ENCODE peak calls at places on chromosomes 4 and X, in ten cellular contexts. One of them, this sample, is unnamed.
A peak's percentile ranks its signal among the peaks of the same experiment; 100 is the strongest.

GRCh38 chrX:132622130-132622529 is 133.3 kb upstream of the MBNL3 start:
- DNase-seq in breast epithelium: no peak
- DNase-seq in gastrocnemius medialis: no peak
- DNase-seq in adrenal gland: peak; percentile 18
- DNase-seq in HCT116: peak; percentile 8
- DNase-seq in stomach: no peak
- DNase-seq in endothelial cell of umbilical vein: peak; percentile 37
- DNase-seq in heart left ventricle: no peak
- DNase-seq in A549: no peak
- DNase-seq in transverse colon: no peak
- DNase-seq in this sample: no peak

GRCh38 chrX:13219990-13220764 is 99.7 kb downstream of the ATXN3L start:
- DNase-seq in breast epithelium: no peak
- DNase-seq in gastrocnemius medialis: no peak
- DNase-seq in adrenal gland: no peak
- DNase-seq in HCT116: no peak
- DNase-seq in stomach: no peak
- DNase-seq in endothelial cell of umbilical vein: no peak
- DNase-seq in heart left ventricle: no peak
- DNase-seq in A549: no peak
- DNase-seq in transverse colon: no peak
- DNase-seq in this sample: no peak

GRCh38 chr4:121977251-121978168 is 25.6 kb upstream of the TRPC3 start:
- DNase-seq in breast epithelium: no peak
- DNase-seq in gastrocnemius medialis: no peak
- DNase-seq in adrenal gland: no peak
- DNase-seq in HCT116: no peak
- DNase-seq in stomach: no peak
- DNase-seq in endothelial cell of umbilical vein: no peak
- DNase-seq in heart left ventricle: no peak
- DNase-seq in A549: no peak
- DNase-seq in transverse colon: no peak
- DNase-seq in this sample: no peak

GRCh38 chr4:166538491-166539005 is 665.5 kb downstream of the TLL1 start:
- DNase-seq in breast epithelium: no peak
- DNase-seq in gastrocnemius medialis: no peak
- DNase-seq in adrenal gland: no peak
- DNase-seq in HCT116: no peak
- DNase-seq in stomach: no peak
- DNase-seq in endothelial cell of umbilical vein: no peak
- DNase-seq in heart left ventricle: no peak
- DNase-seq in A549: no peak
- DNase-seq in transverse colon: no peak
- DNase-seq in this sample: no peak

GRCh38 chrX:8913665-8914409 is 112.7 kb upstream of the FAM9A start:
- DNase-seq in breast epithelium: no peak
- DNase-seq in gastrocnemius medialis: peak; percentile 14
- DNase-seq in adrenal gland: peak; percentile 37
- DNase-seq in HCT116: no peak
- DNase-seq in stomach: no peak
- DNase-seq in endothelial cell of umbilical vein: no peak
- DNase-seq in heart left ventricle: peak; percentile 30
- DNase-seq in A549: no peak
- DNase-seq in transverse colon: peak; percentile 9
- DNase-seq in this sample: no peak

GRCh38 chr4:138734746-138735145 is 280.8 kb upstream of the NOCT start:
- DNase-seq in breast epithelium: no peak
- DNase-seq in gastrocnemius medialis: no peak
- DNase-seq in adrenal gland: no peak
- DNase-seq in HCT116: no peak
- DNase-seq in stomach: no peak
- DNase-seq in endothelial cell of umbilical vein: peak; percentile 90
- DNase-seq in heart left ventricle: no peak
- DNase-seq in A549: no peak
- DNase-seq in transverse colon: no peak
- DNase-seq in this sample: no peak

GRCh38 chrX:8845060-8845459 is 43.9 kb upstream of the FAM9A start:
- DNase-seq in breast epithelium: no peak
- DNase-seq in gastrocnemius medialis: no peak
- DNase-seq in adrenal gland: no peak
- DNase-seq in HCT116: no peak
- DNase-seq in stomach: no peak
- DNase-seq in endothelial cell of umbilical vein: no peak
- DNase-seq in heart left ventricle: no peak
- DNase-seq in A549: peak; percentile 62
- DNase-seq in transverse colon: no peak
- DNase-seq in this sample: no peak

GRCh38 chr4:498328-498919 is 532 bp downstream of the ZNF721 start:
- DNase-seq in breast epithelium: no peak
- DNase-seq in gastrocnemius medialis: no peak
- DNase-seq in adrenal gland: no peak
- DNase-seq in HCT116: no peak
- DNase-seq in stomach: no peak
- DNase-seq in endothelial cell of umbilical vein: peak; percentile 18
- DNase-seq in heart left ventricle: no peak
- DNase-seq in A549: no peak
- DNase-seq in transverse colon: no peak
- DNase-seq in this sample: no peak

GRCh38 chrX:151981129-151981528 is 6.7 kb upstream of the GABRE start:
- DNase-seq in breast epithelium: no peak
- DNase-seq in gastrocnemius medialis: no peak
- DNase-seq in adrenal gland: no peak
- DNase-seq in HCT116: no peak
- DNase-seq in stomach: no peak
- DNase-seq in endothelial cell of umbilical vein: no peak
- DNase-seq in heart left ventricle: no peak
- DNase-seq in A549: no peak
- DNase-seq in transverse colon: no peak
- DNase-seq in this sample: no peak

DNA sequence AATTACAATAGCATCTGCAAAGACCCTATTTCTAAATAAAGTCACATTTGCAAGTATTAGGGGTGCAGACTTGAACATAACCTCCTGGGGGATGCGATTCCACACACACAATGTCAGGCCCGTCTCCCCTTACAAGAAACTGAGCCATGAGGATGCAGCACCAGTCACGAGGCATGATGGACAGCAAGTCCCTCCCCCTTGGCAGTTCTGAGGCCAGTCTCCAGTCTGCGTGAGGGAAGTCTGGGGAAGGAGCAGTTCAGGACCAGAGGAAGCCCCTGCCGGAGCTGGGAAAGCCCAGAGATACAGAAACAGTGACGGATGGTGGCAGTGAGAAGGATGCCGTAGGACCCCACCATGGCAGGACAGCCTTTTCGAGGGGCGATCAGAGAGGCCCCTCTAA is 9.4 kb downstream of the FAM53A start:
- DNase-seq in breast epithelium: no peak
- DNase-seq in gastrocnemius medialis: no peak
- DNase-seq in adrenal gland: no peak
- DNase-seq in HCT116: no peak
- DNase-seq in stomach: no peak
- DNase-seq in endothelial cell of umbilical vein: no peak
- DNase-seq in heart left ventricle: no peak
- DNase-seq in A549: no peak
- DNase-seq in transverse colon: no peak
- DNase-seq in this sample: no peak
- H3K4me1 ChIP-seq in breast epithelium: no peaks in the 10 kb centered on the region
- H3K4me1 ChIP-seq in gastrocnemius medialis: no peaks in the 10 kb centered on the region
- H3K4me1 ChIP-seq in adrenal gland: no peaks in the 10 kb centered on the region
- H3K4me1 ChIP-seq in HCT116: no peaks in the 10 kb centered on the region
- H3K4me1 ChIP-seq in stomach: no peaks in the 10 kb centered on the region
- H3K4me1 ChIP-seq in endothelial cell of umbilical vein: no peaks in the 10 kb centered on the region
- H3K4me1 ChIP-seq in heart left ventricle: no peaks in the 10 kb centered on the region
- H3K4me1 ChIP-seq in A549: no peaks in the 10 kb centered on the region
- H3K4me1 ChIP-seq in transverse colon: no peaks in the 10 kb centered on the region
- H3K4me1 ChIP-seq in this sample: no peaks in the 10 kb centered on the region

DNA sequence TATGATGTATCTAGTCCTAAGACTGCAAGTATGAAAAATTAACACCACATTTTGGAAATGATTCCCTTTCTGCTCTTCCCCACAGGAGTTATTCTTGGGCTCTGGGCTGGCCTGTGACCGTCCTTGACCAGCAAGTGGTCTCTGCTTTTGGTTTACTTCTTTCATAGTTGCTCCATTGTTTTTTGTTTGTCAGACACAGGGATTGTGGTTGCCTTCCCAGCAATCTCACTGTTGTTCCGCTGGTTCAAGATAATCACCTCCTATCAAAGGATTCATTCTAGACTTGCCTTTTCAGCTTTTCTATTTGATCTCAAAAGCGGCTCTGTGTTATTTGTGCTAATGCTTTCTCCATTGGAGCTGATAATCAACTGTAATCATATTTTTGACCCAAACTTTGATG is 218.8 kb downstream of the MGST2 start:
- DNase-seq in breast epithelium: no peak
- DNase-seq in gastrocnemius medialis: no peak
- DNase-seq in adrenal gland: no peak
- DNase-seq in HCT116: no peak
- DNase-seq in stomach: no peak
- DNase-seq in endothelial cell of umbilical vein: no peak
- DNase-seq in heart left ventricle: no peak
- DNase-seq in A549: no peak
- DNase-seq in transverse colon: no peak
- DNase-seq in this sample: no peak
- TF ChIP-seq CTCF in breast epithelium: no peak
- TF ChIP-seq CTCF in gastrocnemius medialis: no peak
- TF ChIP-seq CTCF in adrenal gland: no peak
- TF ChIP-seq CTCF in HCT116: no peak
- TF ChIP-seq CTCF in stomach: no peak
- TF ChIP-seq CTCF in endothelial cell of umbilical vein: no peak
- TF ChIP-seq CTCF in heart left ventricle: no peak
- TF ChIP-seq CTCF in A549: no peak
- TF ChIP-seq CTCF in transverse colon: no peak
- TF ChIP-seq CTCF in this sample: no peak

GRCh38 chrX:16719334-16720084 is at the start of gene SYAP1:
- DNase-seq in breast epithelium: peak; percentile 93
- DNase-seq in gastrocnemius medialis: peak; percentile 94
- DNase-seq in adrenal gland: peak; percentile 95
- DNase-seq in HCT116: peak; percentile 93
- DNase-seq in stomach: peak; percentile 99
- DNase-seq in endothelial cell of umbilical vein: peak; percentile 95
- DNase-seq in heart left ventricle: peak; percentile 97
- DNase-seq in A549: peak; percentile 71
- DNase-seq in transverse colon: peak; percentile 99
- DNase-seq in this sample: peak; percentile 92
- TF ChIP-seq POLR2A in breast epithelium: peak; percentile 79
- TF ChIP-seq POLR2A in gastrocnemius medialis: peak; percentile 95
- TF ChIP-seq POLR2A in adrenal gland: peak; percentile 99
- TF ChIP-seq POLR2A in HCT116: peak; percentile 86
- TF ChIP-seq POLR2A in stomach: peak; percentile 93
- TF ChIP-seq POLR2A in endothelial cell of umbilical vein: peak; percentile 88
- TF ChIP-seq POLR2A in heart left ventricle: no peak
- TF ChIP-seq POLR2A in A549: peak; percentile 84
- TF ChIP-seq POLR2A in transverse colon: peak; percentile 99
- TF ChIP-seq POLR2A in this sample: peak; percentile 97

DNA sequence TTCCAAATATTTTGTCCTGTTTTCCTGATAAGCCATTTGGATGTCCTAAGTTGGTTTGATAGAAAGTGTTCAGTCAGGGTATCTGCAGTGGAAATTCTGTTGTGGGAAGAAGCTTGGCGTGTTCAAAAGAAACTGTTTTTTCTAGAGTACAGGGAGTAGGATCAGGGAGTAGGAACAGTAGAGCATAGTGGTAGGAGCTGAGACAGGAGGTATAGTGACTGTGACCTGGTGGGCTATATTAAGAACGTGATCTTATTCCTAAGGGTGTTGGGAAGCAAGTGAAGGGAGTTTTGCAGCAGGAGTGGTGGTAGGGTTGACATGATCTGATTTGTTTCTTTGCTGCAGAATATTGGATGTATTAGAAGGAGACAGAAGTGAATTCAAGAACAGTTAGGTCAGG is 348.2 kb downstream of the BMPR1B start:
- DNase-seq in breast epithelium: no peak
- DNase-seq in gastrocnemius medialis: no peak
- DNase-seq in adrenal gland: no peak
- DNase-seq in HCT116: no peak
- DNase-seq in stomach: no peak
- DNase-seq in endothelial cell of umbilical vein: no peak
- DNase-seq in heart left ventricle: no peak
- DNase-seq in A549: no peak
- DNase-seq in transverse colon: no peak
- DNase-seq in this sample: no peak
- H3K4me1 ChIP-seq in breast epithelium: no peaks in the 10 kb centered on the region
- H3K4me1 ChIP-seq in gastrocnemius medialis: peaks cover 26% of the 10 kb centered on the region
- H3K4me1 ChIP-seq in adrenal gland: no peaks in the 10 kb centered on the region
- H3K4me1 ChIP-seq in HCT116: peaks cover 20% of the 10 kb centered on the region
- H3K4me1 ChIP-seq in stomach: peaks cover 18% of the 10 kb centered on the region
- H3K4me1 ChIP-seq in endothelial cell of umbilical vein: peaks cover 25% of the 10 kb centered on the region
- H3K4me1 ChIP-seq in heart left ventricle: no peaks in the 10 kb centered on the region
- H3K4me1 ChIP-seq in A549: peaks cover 81% of the 10 kb centered on the region
- H3K4me1 ChIP-seq in transverse colon: no peaks in the 10 kb centered on the region
- H3K4me1 ChIP-seq in this sample: peaks cover 13% of the 10 kb centered on the region

DNA sequence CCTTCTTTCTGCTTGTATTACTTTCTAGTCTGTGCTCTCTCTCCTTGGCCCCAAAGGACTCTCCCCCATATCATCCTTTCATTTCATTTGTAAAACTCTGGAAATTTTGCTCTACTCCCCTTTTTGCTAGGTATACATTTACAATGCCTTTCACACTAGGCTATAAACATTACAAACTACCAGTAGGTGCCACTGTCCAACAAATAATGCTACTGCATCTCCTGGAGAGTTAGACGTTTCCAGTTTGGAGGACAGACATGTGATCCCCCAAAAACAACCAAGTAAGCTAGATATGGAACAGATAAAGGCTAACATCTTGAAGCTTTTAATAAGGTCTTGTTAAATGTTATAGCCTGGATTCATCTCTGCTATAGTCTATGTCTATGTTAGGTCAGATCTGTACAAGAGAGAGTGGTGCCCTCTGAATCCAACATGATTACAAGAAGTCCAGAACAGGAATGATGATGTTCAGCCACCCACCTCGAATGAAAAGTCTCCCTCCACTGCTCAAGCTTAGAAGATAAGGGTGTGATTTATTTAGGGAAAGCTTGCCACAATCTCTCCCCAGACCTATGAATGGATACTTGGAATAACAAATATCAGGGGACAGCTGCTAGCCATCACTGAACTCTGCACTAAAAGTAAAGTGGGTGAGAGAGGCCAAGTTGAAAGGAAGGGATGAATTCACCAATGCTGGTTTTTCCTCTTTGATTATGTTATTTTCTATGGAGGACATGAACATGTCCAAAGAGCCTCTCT is 14.3 kb downstream of the CBR4 start:
- DNase-seq in breast epithelium: no peak
- DNase-seq in gastrocnemius medialis: no peak
- DNase-seq in adrenal gland: no peak
- DNase-seq in HCT116: no peak
- DNase-seq in stomach: no peak
- DNase-seq in endothelial cell of umbilical vein: peak; percentile 24
- DNase-seq in heart left ventricle: no peak
- DNase-seq in A549: no peak
- DNase-seq in transverse colon: no peak
- DNase-seq in this sample: no peak
- TF ChIP-seq CTCF in breast epithelium: no peak
- TF ChIP-seq CTCF in gastrocnemius medialis: no peak
- TF ChIP-seq CTCF in adrenal gland: peak; percentile 19
- TF ChIP-seq CTCF in HCT116: peak; percentile 47
- TF ChIP-seq CTCF in stomach: peak; percentile 8
- TF ChIP-seq CTCF in endothelial cell of umbilical vein: no peak
- TF ChIP-seq CTCF in heart left ventricle: peak; percentile 19
- TF ChIP-seq CTCF in A549: peak; percentile 34
- TF ChIP-seq CTCF in transverse colon: no peak
- TF ChIP-seq CTCF in this sample: peak; percentile 31